ENCODE peak calls at places on chromosomes 13 and 19, in four cellular contexts. U is HepG2, Y is K562, Q is H1. T is an unnamed sample.

GRCh38 chr19:33606556-33606955 is 15.2 kb upstream of the CHST8 start:
- DNase-seq in Q (no peak), Y (no peak), U (no peak), T (no peak)

GRCh38 chr19:34269968-34270621 is 15.7 kb downstream of the GARRE1 start:
- DNase-seq in U (peak; percentile 46), Y (peak; percentile 53), Q (no peak), T (peak; percentile 62)

GRCh38 chr19:33175886-33176669 is 18.1 kb upstream of the LRP3 start:
- DNase-seq in Y (no peak), Q (peak; percentile 55), U (peak; percentile 61), T (no peak)

GRCh38 chr13:71798723-71799122 is 68.3 kb downstream of the DACH1 start:
- DNase-seq in U (no peak), Y (no peak), Q (no peak), T (no peak)

GRCh38 chr19:41706741-41707501 is 1.5 kb upstream of the CEACAM5 start:
- DNase-seq in U (peak; percentile 64), Q (peak; percentile 73), Y (peak; percentile 82), T (peak; percentile 3)

GRCh38 chr13:48562296-48563066 is 29.6 kb upstream of the RCBTB2 start:
- DNase-seq in U (no peak), Y (peak; percentile 34), Q (no peak), T (peak; percentile 98)

GRCh38 chr13:100547805-100548204 is 40.8 kb downstream of the GGACT start:
- DNase-seq in Q (peak; percentile 37), U (no peak), Y (no peak), T (no peak)

GRCh38 chr19:35767288-35768081 is 7.9 kb upstream of the ARHGAP33 start:
- DNase-seq in Q (peak; percentile 89), Y (no peak), U (peak; percentile 43), T (no peak)

GRCh38 chr19:57829316-57829715 is 783 bp upstream of the ZNF587B start:
- DNase-seq in U (peak; percentile 59), Y (no peak), Q (no peak), T (no peak)

GRCh38 chr13:23610187-23610576 is 40.0 kb downstream of the TNFRSF19 start:
- DNase-seq in Y (no peak), Q (no peak), U (peak; percentile 76), T (no peak)

GRCh38 chr13:114101325-114101821 is 31.1 kb downstream of the RASA3 start:
- DNase-seq in Q (no peak), U (no peak), Y (no peak), T (no peak)

GRCh38 chr19:19134687-19135158 is 3.6 kb downstream of the TMEM161A start:
- DNase-seq in Y (peak; percentile 90), U (no peak), Q (peak; percentile 89), T (no peak)

GRCh38 chr13:71902676-71903075 is 35.7 kb upstream of the DACH1 start:
- DNase-seq in Q (no peak), Y (no peak), U (no peak), T (no peak)

GRCh38 chr13:52599853-52600603 is 42.2 kb upstream of the HNRNPA1L2 start:
- DNase-seq in Y (no peak), Q (peak; percentile 75), U (no peak), T (no peak)

GRCh38 chr13:106548064-106548696 is 12.7 kb upstream of the EFNB2 start:
- DNase-seq in Y (no peak), Q (no peak), U (no peak), T (no peak)

GRCh38 chr13:69264362-69265334 is 843.0 kb upstream of the ATXN8OS start:
- DNase-seq in Y (peak; percentile 41), U (no peak), Q (no peak), T (no peak)

GRCh38 chr19:40256511-40256910 is 28.6 kb downstream of the AKT2 start:
- DNase-seq in U (no peak), Y (no peak), Q (no peak), T (no peak)

GRCh38 chr13:47188802-47189201 is 291.9 kb upstream of the HTR2A start:
- DNase-seq in U (no peak), Y (peak; percentile 38), Q (no peak), T (no peak)

GRCh38 chr13:76570485-76570884 is 315.7 kb downstream of the KCTD12 start:
- DNase-seq in Q (no peak), U (no peak), Y (no peak), T (no peak)

GRCh38 chr13:26024558-26024957 is 27.3 kb downstream of the SHISA2 start:
- DNase-seq in U (no peak), Q (peak; percentile 37), Y (no peak), T (no peak)

GRCh38 chr13:73060251-73061160 is 1.7 kb downstream of the KLF5 start:
- DNase-seq in U (no peak), Q (no peak), Y (peak; percentile 12), T (no peak)

GRCh38 chr19:44961821-44962220 is 6.6 kb downstream of the CLPTM1 start:
- DNase-seq in Y (no peak), U (no peak), Q (no peak), T (no peak)

GRCh38 chr19:50741179-50741933 is 18.2 kb downstream of the CLEC11A start:
- DNase-seq in U (no peak), Q (no peak), Y (peak; percentile 85), T (no peak)

GRCh38 chr13:82815791-82816190 is 1066.5 kb downstream of the SLITRK1 start:
- DNase-seq in Q (no peak), Y (no peak), U (no peak), T (no peak)

GRCh38 chr19:38852231-38853044 is 2.7 kb upstream of the HNRNPL start:
- DNase-seq in Q (peak; percentile 70), U (no peak), Y (peak; percentile 67), T (no peak)

GRCh38 chr19:3851254-3852176 is 17.3 kb downstream of the ZFR2 start:
- DNase-seq in Y (no peak), U (no peak), Q (no peak), T (no peak)

GRCh38 chr13:58151452-58151851 is 519.9 kb downstream of the PCDH17 start:
- DNase-seq in U (no peak), Y (no peak), Q (no peak), T (no peak)

GRCh38 chr19:2081873-2082810 is 14.0 kb downstream of the MOB3A start:
- DNase-seq in U (no peak), Q (no peak), Y (no peak), T (no peak)

GRCh38 chr19:17812099-17812498 is 9.2 kb downstream of the INSL3 start:
- DNase-seq in Y (no peak), Q (no peak), U (no peak), T (no peak)
- TF ChIP-seq SIN3A in Y (no peak), Q (no peak), U (no peak), T (no peak)

GRCh38 chr19:6925801-6926751 is 38.7 kb downstream of the ADGRE1 start:
- DNase-seq in U (no peak), Y (no peak), Q (no peak), T (peak; percentile 68)
- TF ChIP-seq TAF1 in U (no peak), Y (no peak), Q (no peak), T (no peak)

DNA sequence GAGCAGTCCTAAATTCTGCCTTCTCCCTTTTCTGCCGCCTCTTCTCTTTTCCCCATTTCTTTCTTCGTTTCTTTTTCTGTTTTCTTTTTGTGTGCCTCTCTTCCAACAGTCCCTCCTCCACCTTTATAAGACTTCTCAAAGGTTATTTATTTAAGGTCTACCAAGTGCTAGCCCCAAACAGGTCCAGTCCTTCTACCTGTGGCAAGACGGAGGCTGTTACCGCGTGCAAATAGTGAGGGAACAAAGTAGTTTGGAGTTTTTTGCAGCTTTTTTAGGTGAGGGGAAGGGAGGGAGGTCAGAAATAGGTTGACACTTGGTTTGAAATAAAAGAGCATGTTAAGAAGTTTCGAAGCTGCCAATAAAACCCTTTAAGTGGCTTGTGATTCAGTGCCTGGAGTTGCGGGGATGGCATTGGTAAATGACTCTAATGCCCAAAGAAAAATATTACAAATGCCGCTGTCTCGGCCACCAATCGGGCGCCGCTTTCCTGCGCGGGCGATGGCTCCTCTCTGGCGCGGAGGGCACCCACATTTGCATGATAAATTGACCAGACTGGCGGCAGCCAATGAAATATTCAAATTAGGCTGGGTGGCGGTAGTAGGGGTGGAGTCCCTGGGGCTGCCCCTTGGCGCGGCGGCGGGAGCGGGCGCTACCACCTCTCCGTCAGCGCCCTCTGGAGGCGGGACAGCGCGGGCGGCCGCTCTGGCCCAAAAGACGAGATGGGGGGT is 7.5 kb upstream of the TSHZ3 start:
- DNase-seq in Q (peak; percentile 87), U (no peak), Y (peak; percentile 52), T (no peak)
- TF ChIP-seq SRF in Q (no peak), U (no peak), Y (no peak), T (no peak)

GRCh38 chr19:10808937-10809655 is 26.9 kb downstream of the TMED1 start:
- DNase-seq in U (no peak), Q (no peak), Y (peak; percentile 66), T (no peak)
- TF ChIP-seq SIN3A in U (no peak), Q (no peak), Y (no peak), T (no peak)

GRCh38 chr13:28022848-28023518 is 34.5 kb upstream of the URAD start:
- DNase-seq in Q (peak; percentile 58), Y (no peak), U (peak; percentile 68), T (no peak)
- TF ChIP-seq TAF1 in Q (no peak), Y (no peak), U (no peak), T (no peak)

DNA sequence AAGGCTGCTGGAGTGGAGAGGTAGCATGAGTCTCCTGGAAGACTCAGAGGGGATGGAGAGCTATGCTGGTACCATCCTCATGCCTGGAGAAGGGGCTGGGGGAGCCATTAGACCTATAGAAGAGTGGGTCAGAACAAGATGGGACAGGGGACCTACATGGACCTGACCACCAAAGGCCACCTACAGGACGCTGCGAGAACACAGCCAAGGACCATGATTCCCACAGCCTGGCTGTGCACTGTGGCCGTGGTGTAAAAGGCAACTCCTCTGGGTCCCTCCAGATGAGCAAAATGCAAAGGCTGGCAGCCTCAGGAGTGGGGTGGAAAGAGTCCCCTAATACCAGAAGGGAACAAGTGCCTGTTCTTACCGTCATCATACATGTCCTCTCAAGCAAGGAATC is 216.2 kb downstream of the SLC7A1 start:
- DNase-seq in Y (no peak), Q (no peak), U (no peak), T (no peak)
- TF ChIP-seq SRF in Y (no peak), Q (no peak), U (no peak), T (no peak)

DNA sequence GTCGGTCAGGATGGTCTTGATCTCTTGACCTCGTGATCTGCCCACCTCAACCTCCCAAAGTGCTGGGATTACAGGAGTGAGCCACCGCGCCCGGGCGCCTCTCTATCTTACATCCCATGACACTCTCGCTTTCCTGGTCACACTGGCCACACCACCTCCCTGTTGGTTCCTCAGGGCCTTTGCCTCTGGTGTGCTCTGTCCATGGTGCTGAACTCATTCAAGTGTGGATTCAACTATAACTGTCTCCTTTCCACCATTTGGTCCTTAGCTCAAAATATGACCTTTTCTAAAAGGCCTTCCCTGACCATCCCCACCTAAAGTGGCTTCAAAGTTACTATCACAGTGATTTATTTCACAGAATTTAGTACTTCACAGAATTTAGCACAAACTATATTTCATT is 3.7 kb upstream of the SMIM17 start:
- DNase-seq in U (no peak), Q (no peak), Y (peak; percentile 14), T (no peak)
- TF ChIP-seq SIN3A in U (no peak), Q (no peak), Y (no peak), T (no peak)

T was measured in GM12878.